ENCODE peak calls at places on chromosomes 11 and 22, in five cellular contexts. D is CD8-positive, alpha-beta T cell; M is CD4-positive, alpha-beta T cell; F is K562; O is body of pancreas. B is an unnamed sample. For H3K9me3, the result is how much of the 10 kb centered on the place peaks cover.

GRCh38 chr11:45725121-45725520 is 59.7 kb upstream of the CHST1 start:
- DNase-seq in O (no peak), F (no peak), M (no peak), D (no peak), B (no peak)

GRCh38 chr11:103202048-103202651 is 92.9 kb downstream of the DYNC2H1 start:
- DNase-seq in D (no peak), O (no peak), M (no peak), F (peak), B (no peak)

GRCh38 chr11:122711831-122712378 is 56.4 kb downstream of the UBASH3B start:
- DNase-seq in D (no peak), M (no peak), O (no peak), F (no peak), B (no peak)

GRCh38 chr11:123527947-123528346 is 97.9 kb downstream of the GRAMD1B start:
- DNase-seq in M (no peak), O (no peak), F (no peak), D (no peak), B (no peak)

GRCh38 chr11:13101836-13102574 is 92.9 kb downstream of the RASSF10 start:
- DNase-seq in F (no peak), M (no peak), O (no peak), D (no peak), B (no peak)

GRCh38 chr11:134915212-134915611 is 503.2 kb upstream of the B3GAT1 start:
- DNase-seq in M (no peak), O (peak), F (no peak), D (no peak), B (no peak)

GRCh38 chr22:46322711-46323110 is 12.8 kb upstream of the TRMU start:
- DNase-seq in M (no peak), F (no peak), O (no peak), D (no peak), B (no peak)

GRCh38 chr11:119288219-119288618 is 28.7 kb downstream of the MCAM start:
- DNase-seq in D (no peak), O (no peak), M (no peak), F (no peak), B (no peak)

GRCh38 chr11:103700605-103701004 is 335.8 kb upstream of the DDI1 start:
- DNase-seq in F (no peak), M (no peak), D (no peak), O (no peak), B (no peak)

GRCh38 chr11:75667268-75667830 is 1.5 kb downstream of the MAP6 start:
- DNase-seq in D (no peak), M (no peak), O (peak), F (peak), B (no peak)

GRCh38 chr22:40156001-40156516 is 21.7 kb upstream of the TNRC6B start:
- DNase-seq in D (no peak), M (no peak), O (peak), F (peak), B (no peak)

GRCh38 chr11:130478204-130478701 is 29.8 kb downstream of the ADAMTS15 start:
- DNase-seq in M (no peak), O (peak), F (no peak), D (no peak), B (no peak)

GRCh38 chr22:46036558-46037408 is 59.8 kb upstream of the WNT7B start:
- DNase-seq in O (peak), F (peak), M (peak), D (peak), B (peak)

GRCh38 chr11:17713851-17714250 is 5.5 kb upstream of the MYOD1 start:
- DNase-seq in D (no peak), O (no peak), F (no peak), M (no peak), B (no peak)

GRCh38 chr11:32366671-32367070 is 68.7 kb downstream of the WT1 start:
- DNase-seq in M (no peak), O (no peak), F (no peak), D (no peak), B (no peak)

GRCh38 chr11:2813141-2813908 is 72.2 kb downstream of the CDKN1C start:
- DNase-seq in D (peak), M (no peak), F (no peak), O (no peak), B (no peak)

GRCh38 chr11:67160045-67160444 is 41.0 kb downstream of the KDM2A start:
- DNase-seq in D (no peak), O (no peak), M (no peak), F (no peak), B (no peak)

GRCh38 chr11:31817054-31817620 is 6.0 kb upstream of the PAX6 start:
- DNase-seq in F (peak), M (no peak), D (no peak), O (no peak), B (no peak)

GRCh38 chr11:313787-314547 is at the start of gene IFITM1:
- DNase-seq in M (peak), O (no peak), D (peak), F (no peak), B (no peak)

GRCh38 chr22:30262917-30263741 is 3.5 kb downstream of the OSM start:
- DNase-seq in F (peak), D (peak), M (peak), O (peak), B (peak)

GRCh38 chr11:17845431-17845881 is 110.9 kb downstream of the KCNC1 start:
- DNase-seq in D (no peak), O (no peak), M (no peak), F (no peak), B (no peak)

GRCh38 chr22:19669570-19669969 is 44.7 kb upstream of the SEPTIN5 start:
- DNase-seq in F (no peak), D (no peak), O (no peak), M (no peak), B (no peak)

GRCh38 chr11:44943118-44943517 is 7.6 kb downstream of the TP53I11 start:
- DNase-seq in O (peak), D (no peak), F (no peak), M (no peak), B (no peak)

GRCh38 chr22:43042101-43042780 is 27.3 kb upstream of the PACSIN2 start:
- DNase-seq in D (no peak), O (peak), F (no peak), M (no peak), B (no peak)

GRCh38 chr11:62444271-62444833 is 25.5 kb downstream of the SCGB1A1 start:
- DNase-seq in D (peak), F (no peak), O (peak), M (no peak), B (no peak)

GRCh38 chr11:110797453-110797852 is 85.2 kb upstream of the ARHGAP20 start:
- DNase-seq in F (no peak), O (no peak), M (no peak), D (no peak), B (no peak)

GRCh38 chr22:39723899-39724351 is 153.4 kb downstream of the CACNA1I start:
- DNase-seq in O (no peak), D (no peak), M (no peak), F (peak), B (no peak)

GRCh38 chr11:92839450-92839849 is 130.0 kb upstream of the MTNR1B start:
- DNase-seq in F (no peak), O (no peak), M (no peak), D (no peak), B (no peak)

GRCh38 chr22:20084547-20085413 is 4.7 kb downstream of the DGCR8 start:
- DNase-seq in M (no peak), D (no peak), O (peak), F (peak), B (no peak)

GRCh38 chr11:80773919-80774318 is 1333.1 kb upstream of the TENM4 start:
- DNase-seq in O (no peak), F (no peak), M (no peak), D (no peak), B (no peak)

GRCh38 chr11:128297805-128298204 is 289.6 kb downstream of the ETS1 start:
- DNase-seq in M (no peak), O (no peak), F (no peak), D (no peak), B (no peak)

GRCh38 chr11:57321388-57321995 is 3.3 kb downstream of the TNKS1BP1 start:
- DNase-seq in O (peak), D (no peak), F (peak), M (no peak), B (no peak)

GRCh38 chr11:129855086-129855485 is 39.4 kb downstream of the TMEM45B start:
- DNase-seq in M (no peak), F (no peak), O (no peak), D (no peak), B (no peak)

GRCh38 chr11:10866893-10867331 is 9.1 kb upstream of the ZBED5 start:
- DNase-seq in M (no peak), O (no peak), F (no peak), D (no peak), B (no peak)

GRCh38 chr22:37195921-37196320 is 7.9 kb upstream of the C1QTNF6 start:
- DNase-seq in O (no peak), M (no peak), F (no peak), D (no peak), B (no peak)
- H3K9me3 ChIP-seq in O (under half), M (under half), F (under half), D (under half), B (under half)

GRCh38 chr11:34899633-34900016 is 16.6 kb downstream of the APIP start:
- DNase-seq in F (no peak), D (no peak), M (no peak), O (no peak), B (no peak)
- H3K9me3 ChIP-seq in F (under half), D (under half), M (under half), O (under half), B (under half)

GRCh38 chr22:49267996-49268395 is 559.7 kb downstream of the BRD1 start:
- DNase-seq in O (no peak), D (no peak), M (no peak), F (no peak), B (no peak)

GRCh38 chr22:49269928-49270327 is 557.7 kb downstream of the BRD1 start:
- DNase-seq in O (no peak), M (no peak), F (no peak), D (no peak), B (no peak)

GRCh38 chr22:49270595-49271368 is 556.9 kb downstream of the BRD1 start:
- DNase-seq in F (no peak), O (no peak), M (no peak), D (no peak), B (no peak)

GRCh38 chr22:49268924-49269323 is 558.7 kb downstream of the BRD1 start:
- DNase-seq in F (no peak), D (no peak), M (no peak), O (no peak), B (no peak)

DNA sequence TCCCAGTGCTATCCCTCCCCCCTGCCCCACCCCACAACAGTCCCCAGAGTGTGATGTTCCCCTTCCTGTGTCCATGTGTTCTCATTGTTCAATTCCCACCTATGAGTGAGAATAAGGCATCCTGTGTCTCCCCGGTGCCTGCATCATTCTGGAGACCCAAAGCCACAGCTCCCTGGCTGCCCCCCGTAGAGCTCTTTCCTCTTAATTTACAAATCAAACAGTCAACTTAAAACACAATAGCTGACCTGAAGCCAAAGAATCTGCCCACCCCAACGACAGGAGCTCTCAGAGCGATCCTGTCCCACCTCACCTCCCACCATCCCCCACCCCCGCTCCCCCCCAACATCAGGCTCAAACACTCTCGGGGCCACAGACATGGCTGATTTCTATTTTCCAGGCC is 558.3 kb downstream of the BRD1 start:
- DNase-seq in F (no peak), D (no peak), M (no peak), O (no peak), B (no peak)
- H3K9me3 ChIP-seq in F (under half), D (under half), M (under half), O (under half), B (under half)

GRCh38 chr11:101176381-101176780 is 46.8 kb upstream of the PGR start:
- DNase-seq in O (no peak), D (no peak), F (no peak), M (no peak), B (no peak)
- H3K9me3 ChIP-seq in O (under half), D (under half), F (under half), M (under half), B (under half)

GRCh38 chr11:131614514-131615085 is 244.2 kb downstream of the NTM start:
- DNase-seq in F (no peak), M (no peak), D (no peak), O (no peak), B (no peak)

GRCh38 chr11:131609317-131609716 is 238.9 kb downstream of the NTM start:
- DNase-seq in O (no peak), M (no peak), F (no peak), D (no peak), B (no peak)

GRCh38 chr11:131609921-131610320 is 239.5 kb downstream of the NTM start:
- DNase-seq in O (no peak), F (no peak), M (no peak), D (no peak), B (no peak)

GRCh38 chr11:131615611-131616010 is 245.2 kb downstream of the NTM start:
- DNase-seq in O (no peak), F (no peak), D (no peak), M (no peak), B (no peak)

GRCh38 chr11:131612576-131612975 is 242.2 kb downstream of the NTM start:
- DNase-seq in M (no peak), D (no peak), O (no peak), F (no peak), B (no peak)
- H3K9me3 ChIP-seq in M (under half), D (under half), O (under half), F (under half), B (under half)

DNA sequence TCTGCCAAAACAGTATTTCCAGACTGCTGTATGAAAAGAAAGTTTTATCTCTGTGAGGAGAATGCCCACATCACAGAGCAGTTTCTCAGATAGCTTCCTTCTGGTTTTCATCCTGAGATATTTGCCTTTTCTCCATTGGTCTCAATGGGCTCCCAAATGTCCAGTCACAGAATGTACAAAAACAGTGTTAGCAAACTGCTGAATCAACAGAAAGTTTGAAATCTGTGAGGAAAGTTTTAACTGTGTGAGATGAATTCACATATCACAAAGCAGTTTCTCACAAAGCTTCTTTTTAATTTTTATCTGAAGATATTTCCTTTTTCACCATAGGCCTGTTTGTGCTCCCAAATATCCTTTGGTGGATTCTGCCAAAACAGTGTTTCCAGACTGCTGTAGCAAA is 207.2 kb upstream of the TRIM48 start:
- DNase-seq in D (no peak), O (no peak), M (no peak), F (no peak), B (no peak)
- H3K9me3 ChIP-seq in D (under half), O (under half), M (half or more), F (under half), B (under half)

GRCh38 chr22:49482811-49483210 is 344.9 kb downstream of the BRD1 start:
- DNase-seq in F (no peak), O (no peak), D (no peak), M (no peak), B (no peak)

GRCh38 chr22:49481651-49482399 is 345.8 kb downstream of the BRD1 start:
- DNase-seq in F (no peak), M (no peak), D (no peak), O (no peak), B (no peak)

GRCh38 chr22:49483281-49483905 is 344.3 kb downstream of the BRD1 start:
- DNase-seq in O (no peak), D (no peak), M (no peak), F (no peak), B (no peak)

GRCh38 chr22:49486225-49486624 is 341.4 kb downstream of the BRD1 start:
- DNase-seq in F (no peak), O (no peak), M (no peak), D (no peak), B (no peak)

GRCh38 chr22:49483946-49484345 is 343.7 kb downstream of the BRD1 start:
- DNase-seq in O (no peak), F (no peak), M (no peak), D (no peak), B (no peak)
- H3K9me3 ChIP-seq in O (under half), F (under half), M (under half), D (under half), B (under half)

DNA sequence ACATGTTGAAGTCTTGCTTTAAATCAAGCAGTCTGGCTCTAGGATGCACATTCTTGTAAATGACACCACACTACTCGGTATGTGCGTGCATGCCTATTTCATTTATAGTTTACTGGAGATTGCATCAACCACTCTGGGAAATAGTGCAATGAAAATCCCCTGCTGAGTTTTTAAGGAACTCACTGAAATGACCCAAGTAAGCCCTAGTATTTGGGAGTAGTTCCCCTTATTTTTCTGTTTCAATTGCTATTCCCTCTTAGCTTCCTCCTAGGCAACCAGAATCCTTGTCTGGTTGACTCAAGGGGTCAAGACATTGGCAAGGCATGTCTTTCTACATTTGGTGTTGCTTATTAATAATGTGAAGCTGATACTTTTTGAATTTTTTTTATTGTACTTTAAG is 160.2 kb upstream of the LARGE1 start:
- DNase-seq in F (no peak), O (no peak), M (no peak), D (no peak), B (no peak)
- H3K9me3 ChIP-seq in F (under half), O (under half), M (under half), D (under half), B (under half)

GRCh38 chr11:85423794-85424193 is 203.3 kb downstream of the DLG2 start:
- DNase-seq in D (no peak), F (no peak), O (no peak), M (no peak), B (no peak)
- H3K9me3 ChIP-seq in D (under half), F (under half), O (under half), M (under half), B (under half)

GRCh38 chr11:73348838-73349237 is 27.4 kb upstream of the RELT start:
- DNase-seq in F (no peak), O (no peak), D (no peak), M (no peak), B (no peak)
- H3K9me3 ChIP-seq in F (under half), O (under half), D (under half), M (under half), B (under half)